ENCODE peak calls at places on chromosomes 3 and 15, in four cellular contexts. R, O, G and I are unnamed samples.

GRCh38 chr3:123518892-123519485 is 65.9 kb downstream of the HACD2 start:
- DNase-seq in R (no peak), O (no peak), G (no peak), I (no peak)

GRCh38 chr3:124837730-124838186 is 49.4 kb downstream of the ITGB5 start:
- DNase-seq in R (peak; percentile 73), O (peak; percentile 85), G (no peak), I (no peak)

GRCh38 chr3:38746641-38747040 is 69.4 kb downstream of the SCN10A start:
- DNase-seq in R (no peak), O (no peak), G (no peak), I (no peak)

GRCh38 chr3:40043444-40043755 is 234.0 kb downstream of the MYRIP start:
- DNase-seq in R (no peak), O (no peak), G (peak; percentile 73), I (no peak)

GRCh38 chr15:84001037-84001436 is 234.5 kb upstream of the GOLGA6L4 start:
- DNase-seq in R (no peak), O (no peak), G (no peak), I (no peak)

GRCh38 chr3:170848294-170848917 is 21.6 kb downstream of the RPL22L1 start:
- DNase-seq in R (no peak), O (peak; percentile 75), G (no peak), I (peak; percentile 26)

GRCh38 chr15:100131321-100132224 is 210.2 kb downstream of the ADAMTS17 start:
- DNase-seq in R (peak; percentile 24), O (peak; percentile 56), G (no peak), I (no peak)

GRCh38 chr3:185172086-185173049 is 19.5 kb upstream of the C3orf70 start:
- DNase-seq in R (no peak), O (no peak), G (no peak), I (peak; percentile 77)

GRCh38 chr15:58628206-58629057 is 121.1 kb downstream of the ADAM10 start:
- DNase-seq in R (no peak), O (no peak), G (no peak), I (no peak)

GRCh38 chr15:39400821-39401550 is 179.9 kb upstream of the THBS1 start:
- DNase-seq in R (no peak), O (no peak), G (no peak), I (no peak)

GRCh38 chr3:178602864-178603263 is 66.6 kb downstream of the KCNMB2 start:
- DNase-seq in R (no peak), O (no peak), G (no peak), I (no peak)

GRCh38 chr3:162602619-162603018 is 1106.0 kb downstream of the OTOL1 start:
- DNase-seq in R (no peak), O (peak; percentile 22), G (no peak), I (no peak)

GRCh38 chr3:123605789-123606234 is 21.0 kb upstream of the HACD2 start:
- DNase-seq in R (no peak), O (peak; percentile 73), G (no peak), I (no peak)

GRCh38 chr3:30161370-30161769 is 445.0 kb upstream of the TGFBR2 start:
- DNase-seq in R (no peak), O (no peak), G (no peak), I (no peak)

GRCh38 chr3:13653631-13654279 is 104.8 kb downstream of the FBLN2 start:
- DNase-seq in R (no peak), O (no peak), G (no peak), I (no peak)

GRCh38 chr15:68666812-68667450 is 88.1 kb downstream of the CORO2B start:
- DNase-seq in R (no peak), O (no peak), G (peak; percentile 65), I (no peak)

GRCh38 chr15:70576683-70577082 is 186.7 kb downstream of the UACA start:
- DNase-seq in R (no peak), O (no peak), G (no peak), I (peak; percentile 35)

GRCh38 chr15:40307421-40308165 is at the start of gene PLCB2:
- DNase-seq in R (peak; percentile 55), O (no peak), G (peak; percentile 62), I (no peak)

GRCh38 chr15:72128360-72128759 is 10.2 kb downstream of the SENP8 start:
- DNase-seq in R (no peak), O (no peak), G (no peak), I (no peak)

GRCh38 chr3:56754753-56755365 is 46.9 kb downstream of the ARHGEF3 start:
- DNase-seq in R (peak; percentile 19), O (no peak), G (no peak), I (no peak)

GRCh38 chr15:28020644-28021043 is 78.5 kb downstream of the OCA2 start:
- DNase-seq in R (no peak), O (no peak), G (no peak), I (no peak)

GRCh38 chr15:82108489-82109078 is 62.8 kb upstream of the MEX3B start:
- DNase-seq in R (peak; percentile 72), O (peak; percentile 79), G (no peak), I (peak; percentile 28)

GRCh38 chr15:42707068-42707467 is 29.9 kb downstream of the CDAN1 start:
- DNase-seq in R (no peak), O (peak; percentile 97), G (no peak), I (no peak)

GRCh38 chr3:124859025-124859424 is 28.1 kb downstream of the ITGB5 start:
- DNase-seq in R (no peak), O (no peak), G (no peak), I (no peak)

GRCh38 chr15:23570466-23570865 is 5.0 kb downstream of the MKRN3 start:
- DNase-seq in R (no peak), O (peak; percentile 38), G (no peak), I (no peak)

GRCh38 chr3:52403955-52404354 is 40.9 kb downstream of the SEMA3G start:
- DNase-seq in R (no peak), O (no peak), G (peak; percentile 19), I (no peak)

GRCh38 chr15:51333571-51333970 is 4.8 kb downstream of the CYP19A1 start:
- DNase-seq in R (no peak), O (no peak), G (no peak), I (no peak)

GRCh38 chr15:74458473-74458872 is 2.5 kb downstream of the UBL7 start:
- DNase-seq in R (no peak), O (no peak), G (no peak), I (peak; percentile 24)

GRCh38 chr3:55000546-55000945 is 72.7 kb upstream of the LRTM1 start:
- DNase-seq in R (no peak), O (peak; percentile 65), G (no peak), I (no peak)

GRCh38 chr3:161230621-161231195 is 9.6 kb downstream of the NMD3 start:
- DNase-seq in R (no peak), O (no peak), G (no peak), I (no peak)

GRCh38 chr3:99659032-99659431 is 20.6 kb downstream of the COL8A1 start:
- DNase-seq in R (no peak), O (peak; percentile 92), G (peak; percentile 75), I (no peak)

GRCh38 chr3:46643701-46644100 is 31.4 kb downstream of the FAM240A start:
- DNase-seq in R (no peak), O (no peak), G (no peak), I (no peak)

GRCh38 chr15:62953496-62953895 is 89.1 kb upstream of the TPM1 start:
- DNase-seq in R (no peak), O (no peak), G (no peak), I (no peak)

GRCh38 chr3:172678068-172678467 is 32.8 kb downstream of the NCEH1 start:
- DNase-seq in R (no peak), O (peak; percentile 37), G (no peak), I (no peak)

GRCh38 chr3:152943645-152944044 is 108.7 kb downstream of the P2RY1 start:
- DNase-seq in R (peak; percentile 33), O (peak; percentile 65), G (no peak), I (no peak)

GRCh38 chr15:44340410-44340809 is 51.9 kb downstream of the GOLM2 start:
- DNase-seq in R (no peak), O (peak; percentile 95), G (no peak), I (peak; percentile 79)

GRCh38 chr15:90701880-90702630 is 15.1 kb upstream of the BLM start:
- DNase-seq in R (peak; percentile 18), O (no peak), G (peak; percentile 15), I (no peak)
- TF ChIP-seq CTCF in R (no peak), O (no peak), G (no peak), I (no peak)

DNA sequence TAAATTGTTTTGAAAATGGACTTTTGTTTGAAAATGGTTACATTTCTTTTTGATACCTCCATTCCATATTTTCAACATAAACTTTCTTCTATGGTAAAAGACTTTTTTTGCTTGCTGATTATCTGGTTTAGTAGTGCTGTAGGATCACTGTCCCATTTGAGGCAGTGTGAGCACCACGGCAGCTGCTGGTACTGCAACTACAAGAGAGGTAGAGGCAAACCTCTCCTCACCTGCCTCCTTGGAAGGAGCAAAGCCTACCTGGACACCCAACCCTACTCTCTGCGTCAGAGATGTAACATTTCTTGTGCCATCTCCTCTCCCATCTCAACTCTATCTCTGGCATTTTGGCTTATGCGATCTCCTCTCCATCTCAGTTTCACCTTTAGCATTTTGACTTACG is 460.1 kb downstream of the SHQ1 start:
- DNase-seq in R (no peak), O (no peak), G (no peak), I (no peak)
- TF ChIP-seq CTCF in R (no peak), O (no peak), G (no peak), I (no peak)

DNA sequence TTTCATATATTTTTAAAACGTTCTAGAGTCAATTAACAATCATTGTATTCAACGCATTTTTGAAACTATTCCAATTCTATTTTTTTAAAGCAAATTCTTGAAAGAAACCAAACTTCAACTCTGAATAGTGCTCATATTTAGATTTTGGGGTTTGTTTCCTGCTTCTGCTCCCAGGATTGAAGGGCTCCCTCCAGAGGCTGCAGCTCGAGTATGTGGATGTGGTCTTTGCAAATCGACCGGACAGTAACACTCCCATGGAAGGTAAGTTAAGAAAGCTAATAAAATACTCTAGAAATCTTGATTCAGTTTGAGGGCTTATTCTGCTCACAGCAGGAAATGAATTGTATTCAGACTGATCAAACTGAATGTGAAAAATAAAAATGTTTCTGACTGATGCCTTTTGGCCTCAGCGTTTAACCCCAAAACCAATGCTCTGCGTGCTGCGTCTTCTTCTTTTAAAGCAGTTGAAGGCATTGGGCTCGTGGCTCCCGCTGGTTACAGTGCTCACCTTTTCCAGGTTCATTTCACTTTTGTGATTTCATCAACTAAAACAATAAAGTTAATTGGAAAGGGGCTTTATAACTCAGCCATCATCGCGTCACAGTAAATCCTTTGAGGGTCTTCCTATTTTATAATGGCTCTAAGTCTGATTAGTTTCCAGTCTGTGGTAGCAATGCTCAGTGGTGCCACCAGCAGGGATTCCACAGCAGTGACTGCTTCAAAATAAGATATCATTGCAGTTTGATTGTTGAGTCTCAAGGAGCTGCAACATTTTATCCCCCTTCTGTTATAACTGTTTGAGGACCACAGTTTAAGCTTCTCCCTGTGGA is 80.1 kb downstream of the SSR3 start:
- DNase-seq in R (no peak), O (peak; percentile 22), G (no peak), I (peak; percentile 39)
- TF ChIP-seq CTCF in R (peak; percentile 6), O (peak; percentile 47), G (peak; percentile 17), I (peak; percentile 72)

GRCh38 chr3:139044366-139045210 is at the start of gene PRR23C:
- DNase-seq in R (no peak), O (no peak), G (no peak), I (no peak)
- TF ChIP-seq CTCF in R (no peak), O (no peak), G (no peak), I (no peak)